ENCODE peak calls at places on chromosomes 3 and 15, in seven cellular contexts. Q is GF-D8; U is mammary epithelial cell; I is stimulated activated CD8-positive, alpha-beta memory T cell treated with anti-CD3 and anti-CD28 coated beads, Interleukin-15, amount 100 ng/mL, for 24 hours; J is myocyte; M is germinal center; O is NCI-H1417. F is an unnamed sample.
A peak's percentile ranks its signal among the peaks of the same experiment; 100 is the strongest.

GRCh38 chr3:58184309-58184981 is 26.3 kb downstream of the DNASE1L3 start:
- DNase-seq in O (no peak), Q (no peak), J (no peak), M (no peak), I (no peak), U (no peak), F (no peak)

GRCh38 chr3:48306860-48307530 is 26.5 kb downstream of the SPINK8 start:
- DNase-seq in J (no peak), O (no peak), U (no peak), I (no peak), Q (peak; percentile 40), M (peak; percentile 14), F (no peak)

GRCh38 chr3:164476631-164477030 is 601.7 kb downstream of the SI start:
- DNase-seq in O (no peak), J (no peak), I (no peak), U (no peak), M (no peak), Q (no peak), F (no peak)

GRCh38 chr15:49085696-49086459 is 39.6 kb upstream of the SECISBP2L start:
- DNase-seq in Q (no peak), M (no peak), J (no peak), U (no peak), I (no peak), O (no peak), F (no peak)

GRCh38 chr15:26758079-26758478 is 14.8 kb downstream of the GABRB3 start:
- DNase-seq in J (no peak), Q (no peak), O (no peak), M (no peak), U (no peak), I (no peak), F (no peak)

GRCh38 chr15:80969316-80969715 is 20.3 kb downstream of the MESD start:
- DNase-seq in M (no peak), J (no peak), U (no peak), I (no peak), O (no peak), Q (no peak), F (no peak)

GRCh38 chr3:110783541-110783940 is 288.1 kb upstream of the NECTIN3 start:
- DNase-seq in Q (no peak), M (no peak), I (no peak), O (no peak), J (no peak), U (no peak), F (no peak)

GRCh38 chr15:74955796-74956647 is 550 bp downstream of the RPP25 start:
- DNase-seq in Q (no peak), J (no peak), I (peak; percentile 29), O (peak; percentile 93), M (peak; percentile 73), U (no peak), F (peak; percentile 68)

F was measured in NCI-H524.